ENCODE peak calls at places on chromosomes 2 and 18, in six cellular contexts. D, I, Y, U, E and L are unnamed samples.

GRCh38 chr2:72893594-72894319 is 6.5 kb downstream of the SPR start:
- DNase-seq in D (peak), Y (peak), I (peak), E (peak), U (peak), L (peak)

GRCh38 chr2:208781166-208781565 is 374.6 kb downstream of the PTH2R start:
- DNase-seq in E (no peak), U (no peak), Y (no peak), D (no peak), I (peak), L (no peak)

GRCh38 chr2:216687646-216688045 is 7.7 kb downstream of the IGFBP5 start:
- DNase-seq in I (peak), U (no peak), E (peak), Y (no peak), D (no peak), L (no peak)

GRCh38 chr2:127597984-127598380 is 48.0 kb upstream of the GPR17 start:
- DNase-seq in E (no peak), D (no peak), Y (peak), U (no peak), I (no peak), L (no peak)

GRCh38 chr2:176188218-176188968 is at the start of gene HOXD1:
- DNase-seq in D (peak), E (peak), U (no peak), Y (no peak), I (peak), L (no peak)

GRCh38 chr2:106057206-106057605 is 136.9 kb downstream of the UXS1 start:
- DNase-seq in E (no peak), Y (peak), D (no peak), I (peak), U (no peak), L (no peak)

GRCh38 chr2:42510191-42510929 is 16.6 kb upstream of the KCNG3 start:
- DNase-seq in Y (no peak), I (peak), D (no peak), U (peak), E (no peak), L (no peak)

GRCh38 chr2:227248876-227249275 is 76.2 kb upstream of the MFF start:
- DNase-seq in D (no peak), I (no peak), Y (no peak), E (no peak), U (no peak), L (no peak)

GRCh38 chr18:79877163-79878091 is 74.0 kb downstream of the SLC66A2 start:
- DNase-seq in I (peak), U (no peak), D (no peak), Y (no peak), E (no peak), L (no peak)

GRCh38 chr2:181656450-181657261 is at the start of gene CERKL:
- DNase-seq in D (peak), U (peak), Y (peak), I (peak), E (peak), L (peak)

GRCh38 chr2:85468704-85469349 is 50.3 kb downstream of the SH2D6 start:
- DNase-seq in Y (peak), I (peak), U (peak), D (no peak), E (no peak), L (no peak)

GRCh38 chr2:207748993-207749392 is 20.7 kb downstream of the FZD5 start:
- DNase-seq in Y (no peak), I (no peak), D (no peak), U (no peak), E (no peak), L (no peak)

GRCh38 chr18:3652380-3653262 is 202.6 kb downstream of the TGIF1 start:
- DNase-seq in Y (peak), D (peak), I (peak), E (peak), U (peak), L (peak)

GRCh38 chr18:3248062-3248669 is 565 bp downstream of the MYL12A start:
- DNase-seq in E (peak), U (peak), Y (no peak), I (no peak), D (no peak), L (peak)

GRCh38 chr2:3021720-3022119 is 355.9 kb downstream of the EIPR1 start:
- DNase-seq in U (no peak), Y (no peak), I (no peak), D (no peak), E (no peak), L (no peak)

GRCh38 chr18:12307871-12308385 is at the start of gene TUBB6:
- DNase-seq in I (peak), U (peak), Y (peak), E (peak), D (peak), L (peak)

GRCh38 chr18:11981633-11982366 is 493 bp downstream of the IMPA2 start:
- DNase-seq in Y (peak), I (peak), U (peak), E (peak), D (no peak), L (peak)

GRCh38 chr18:44945847-44946490 is 265.3 kb downstream of the SETBP1 start:
- DNase-seq in D (no peak), U (no peak), I (no peak), Y (no peak), E (no peak), L (no peak)

GRCh38 chr18:2406544-2406943 is 164.8 kb downstream of the METTL4 start:
- DNase-seq in D (no peak), Y (no peak), U (peak), I (no peak), E (no peak), L (peak)

GRCh38 chr2:208407667-208408066 is 1.1 kb downstream of the PTH2R start:
- DNase-seq in E (peak), Y (no peak), D (peak), U (peak), I (peak), L (no peak)

GRCh38 chr18:53441761-53442414 is 782.6 kb downstream of the MBD2 start:
- DNase-seq in I (no peak), D (no peak), E (no peak), Y (no peak), U (no peak), L (no peak)